ENCODE peak calls at places on chromosomes 5 and 9, in six cellular contexts. Y, S, X, H, C and U are unnamed samples.

GRCh38 chr5:72441861-72442540 is 65.2 kb downstream of the ZNF366 start:
- DNase-seq in Y (peak), S (peak), X (no peak), H (no peak), C (no peak), U (no peak)

GRCh38 chr9:127537792-127538191 is 74.3 kb upstream of the STXBP1 start:
- DNase-seq in Y (peak), S (no peak), X (peak), H (no peak), C (no peak), U (no peak)

GRCh38 chr5:76691470-76692273 is 24.3 kb upstream of the F2R start:
- DNase-seq in Y (peak), S (peak), X (no peak), H (no peak), C (no peak), U (no peak)

GRCh38 chr5:35369965-35370790 is 139.9 kb upstream of the PRLR start:
- DNase-seq in Y (no peak), S (no peak), X (peak), H (no peak), C (no peak), U (no peak)

GRCh38 chr9:34084562-34084961 is 35.9 kb upstream of the UBAP2 start:
- DNase-seq in Y (no peak), S (peak), X (no peak), H (no peak), C (no peak), U (no peak)

GRCh38 chr5:34905564-34905963 is 9.7 kb downstream of the RAD1 start:
- DNase-seq in Y (no peak), S (peak), X (peak), H (no peak), C (no peak), U (no peak)

GRCh38 chr5:62167651-62168050 is 138.4 kb upstream of the KIF2A start:
- DNase-seq in Y (no peak), S (no peak), X (no peak), H (no peak), C (no peak), U (no peak)

GRCh38 chr9:82180711-82181110 is 192.1 kb downstream of the SPATA31D1 start:
- DNase-seq in Y (no peak), S (no peak), X (no peak), H (no peak), C (no peak), U (no peak)

GRCh38 chr5:141778211-141778610 is 96.2 kb upstream of the ARAP3 start:
- DNase-seq in Y (peak), S (peak), X (peak), H (no peak), C (no peak), U (no peak)

GRCh38 chr5:110802998-110803397 is 64.2 kb downstream of the SLC25A46 start:
- DNase-seq in Y (no peak), S (peak), X (no peak), H (no peak), C (no peak), U (no peak)

GRCh38 chr5:59287361-59287760 is 606.2 kb downstream of the PDE4D start:
- DNase-seq in Y (no peak), S (no peak), X (no peak), H (no peak), C (no peak), U (no peak)

GRCh38 chr9:136268318-136268717 is 22.7 kb upstream of the QSOX2 start:
- DNase-seq in Y (no peak), S (no peak), X (peak), H (no peak), C (no peak), U (no peak)

GRCh38 chr5:128085413-128085812 is 1.8 kb downstream of the SLC12A2 start:
- DNase-seq in Y (no peak), S (no peak), X (no peak), H (no peak), C (no peak), U (no peak)